ENCODE peak calls at places on chromosomes 12 and 14, in four cellular contexts. S is NCI-H1694 treated with DMSO at 0.1 percent for 48 hours, G is H54, O is amniotic epithelial cell. D is an unnamed sample.

GRCh38 chr14:26593377-26593776 is 4.5 kb downstream of the NOVA1 start:
- DNase-seq in S (no peak), G (no peak), O (no peak), D (no peak)

GRCh38 chr12:29187756-29188155 is 38.7 kb downstream of the FAR2 start:
- DNase-seq in S (no peak), G (no peak), O (no peak), D (no peak)

GRCh38 chr14:53128706-53129105 is 24.4 kb downstream of the DDHD1 start:
- DNase-seq in S (no peak), G (no peak), O (no peak), D (no peak)

GRCh38 chr14:75459099-75459741 is 31.4 kb downstream of the JDP2 start:
- DNase-seq in S (no peak), G (no peak), O (no peak), D (no peak)

GRCh38 chr14:40436551-40436950 is 1004.3 kb upstream of the FBXO33 start:
- DNase-seq in S (no peak), G (no peak), O (no peak), D (no peak)

GRCh38 chr12:59372971-59373370 is 222.9 kb upstream of the SLC16A7 start:
- DNase-seq in S (no peak), G (no peak), O (peak), D (no peak)

GRCh38 chr12:31603546-31604009 is 12.6 kb upstream of the DENND5B start:
- DNase-seq in S (no peak), G (no peak), O (no peak), D (no peak)

GRCh38 chr12:88579941-88580871 is at the start of gene KITLG:
- DNase-seq in S (peak), G (peak), O (peak), D (peak)

GRCh38 chr12:82708507-82708906 is 21.8 kb downstream of the TMTC2 start:
- DNase-seq in S (no peak), G (no peak), O (no peak), D (no peak)

GRCh38 chr12:49796606-49797451 is 31.4 kb downstream of the NCKAP5L start:
- DNase-seq in S (no peak), G (no peak), O (no peak), D (no peak)

GRCh38 chr12:131007031-131007793 is 53.5 kb downstream of the ADGRD1 start:
- DNase-seq in S (no peak), G (no peak), O (no peak), D (no peak)

GRCh38 chr12:69468237-69469026 is 1.8 kb upstream of the FRS2 start:
- DNase-seq in S (no peak), G (no peak), O (peak), D (no peak)

GRCh38 chr12:10385181-10385613 is 4.6 kb downstream of the KLRK1 start:
- DNase-seq in S (no peak), G (no peak), O (peak), D (no peak)

GRCh38 chr12:53927220-53928029 is 11.2 kb upstream of the HOXC13 start:
- DNase-seq in S (no peak), G (no peak), O (no peak), D (no peak)

GRCh38 chr12:110913119-110914056 is 7.0 kb downstream of the MYL2 start:
- DNase-seq in S (no peak), G (no peak), O (no peak), D (no peak)

GRCh38 chr12:120583478-120584030 is 2.4 kb upstream of the POP5 start:
- DNase-seq in S (peak), G (peak), O (peak), D (peak)

GRCh38 chr14:68377459-68377858 is 415.4 kb downstream of the ZFP36L1 start:
- DNase-seq in S (no peak), G (no peak), O (peak), D (no peak)

GRCh38 chr12:4227046-4227445 is 46.5 kb upstream of the CCND2 start:
- DNase-seq in S (no peak), G (no peak), O (no peak), D (no peak)

GRCh38 chr12:117499759-117500485 is 138.5 kb upstream of the NOS1 start:
- DNase-seq in S (no peak), G (no peak), O (no peak), D (no peak)

GRCh38 chr12:120466560-120467315 is 2.8 kb downstream of the SRSF9 start:
- DNase-seq in S (peak), G (no peak), O (peak), D (no peak)

GRCh38 chr14:73712071-73712506 is 2.1 kb downstream of the PNMA1 start:
- DNase-seq in S (no peak), G (no peak), O (no peak), D (no peak)

GRCh38 chr12:122980192-122981035 is at the start of gene ARL6IP4:
- DNase-seq in S (no peak), G (peak), O (peak), D (peak)

GRCh38 chr14:62844546-62844945 is 200.7 kb downstream of the KCNH5 start:
- DNase-seq in S (no peak), G (no peak), O (no peak), D (no peak)

GRCh38 chr14:65287264-65288131 is 125.0 kb upstream of the FUT8 start:
- DNase-seq in S (no peak), G (no peak), O (no peak), D (no peak)

GRCh38 chr14:99189201-99189801 is 82.7 kb downstream of the BCL11B start:
- DNase-seq in S (no peak), G (no peak), O (no peak), D (no peak)

GRCh38 chr12:118980407-118981014 is 830 bp upstream of the SRRM4 start:
- DNase-seq in S (peak), G (no peak), O (no peak), D (no peak)

GRCh38 chr14:55699131-55700057 is 119.4 kb downstream of the KTN1 start:
- DNase-seq in S (peak), G (peak), O (peak), D (no peak)

GRCh38 chr12:12606793-12607589 is 4.7 kb upstream of the CREBL2 start:
- DNase-seq in S (no peak), G (no peak), O (peak), D (no peak)

GRCh38 chr14:104382361-104383087 is 197.0 kb upstream of the C14orf180 start:
- DNase-seq in S (no peak), G (no peak), O (no peak), D (no peak)

GRCh38 chr14:52267501-52268190 is at the start of gene PTGDR:
- DNase-seq in S (no peak), G (no peak), O (no peak), D (no peak)

GRCh38 chr12:124964251-124964650 is 24.7 kb downstream of the DHX37 start:
- DNase-seq in S (no peak), G (no peak), O (no peak), D (no peak)

GRCh38 chr12:56146492-56147460 is 5.6 kb upstream of the MYL6B start:
- DNase-seq in S (no peak), G (no peak), O (peak), D (no peak)

GRCh38 chr14:52023518-52023917 is 34.2 kb downstream of the RTRAF start:
- DNase-seq in S (no peak), G (peak), O (peak), D (peak)

GRCh38 chr14:31921741-31922140 is 155.4 kb upstream of the ARHGAP5 start:
- DNase-seq in S (peak), G (no peak), O (no peak), D (no peak)

GRCh38 chr14:24235804-24236688 is 3.3 kb downstream of the GMPR2 start:
- DNase-seq in S (no peak), G (no peak), O (no peak), D (no peak)

GRCh38 chr12:96466939-96467751 is 22.2 kb upstream of the CFAP54 start:
- DNase-seq in S (no peak), G (no peak), O (no peak), D (no peak)

GRCh38 chr12:11702959-11703358 is 53.5 kb downstream of the ETV6 start:
- DNase-seq in S (no peak), G (no peak), O (no peak), D (no peak)

GRCh38 chr14:61326847-61327246 is 5.5 kb downstream of the PRKCH start:
- DNase-seq in S (no peak), G (no peak), O (no peak), D (no peak)

GRCh38 chr14:85471744-85472143 is 58.2 kb upstream of the FLRT2 start:
- DNase-seq in S (no peak), G (peak), O (peak), D (peak)

D was measured in amniotic stem cell.